ENCODE peak calls at places on chromosomes 6 and 20, in five cellular contexts. R is H9, U is H1, Z is mesenchymal stem cell, T is trophoblast cell. Y is an unnamed sample.

GRCh38 chr20:11344939-11345338 is 572.8 kb upstream of the BTBD3 start:
- DNase-seq in Z (no peak), U (no peak), T (no peak), R (no peak), Y (no peak)

GRCh38 chr20:19619904-19620430 is 138.1 kb upstream of the RIN2 start:
- DNase-seq in R (no peak), U (no peak), T (no peak), Z (no peak), Y (no peak)

GRCh38 chr6:83055366-83055964 is 10.2 kb downstream of the UBE3D start:
- DNase-seq in R (peak), T (peak), U (peak), Z (peak), Y (peak)

GRCh38 chr20:22796465-22797077 is 212.2 kb upstream of the FOXA2 start:
- DNase-seq in U (no peak), R (no peak), Z (peak), T (peak), Y (no peak)

GRCh38 chr6:57221936-57222683 is at the start of gene RAB23:
- DNase-seq in T (peak), R (peak), Z (peak), U (peak), Y (peak)

GRCh38 chr20:64053841-64054661 is 4.6 kb upstream of the SOX18 start:
- DNase-seq in T (no peak), R (peak), U (no peak), Z (peak), Y (no peak)

GRCh38 chr6:90298459-90299053 is 1.9 kb upstream of the BACH2 start:
- DNase-seq in Z (no peak), U (no peak), T (no peak), R (no peak), Y (no peak)

GRCh38 chr6:111880181-111880944 is 7.1 kb upstream of the FYN start:
- DNase-seq in U (no peak), Z (no peak), T (peak), R (no peak), Y (no peak)

GRCh38 chr20:10902174-10902573 is 228.4 kb upstream of the JAG1 start:
- DNase-seq in U (no peak), Z (no peak), R (no peak), T (no peak), Y (no peak)

GRCh38 chr6:55943329-55943728 is 67.9 kb upstream of the BMP5 start:
- DNase-seq in T (peak), Z (peak), R (no peak), U (no peak), Y (no peak)

GRCh38 chr6:93701526-93701925 is 282.2 kb upstream of the EPHA7 start:
- DNase-seq in T (no peak), R (no peak), Z (peak), U (no peak), Y (no peak)

GRCh38 chr20:13458860-13459451 is 179.8 kb downstream of the TASP1 start:
- DNase-seq in Z (peak), T (peak), R (no peak), U (no peak), Y (peak)

GRCh38 chr6:38803129-38803528 is 88.0 kb downstream of the DNAH8 start:
- DNase-seq in Z (no peak), T (no peak), R (no peak), U (no peak), Y (no peak)

GRCh38 chr6:129725341-129725740 is 15.4 kb upstream of the ARHGAP18 start:
- DNase-seq in U (no peak), R (no peak), Z (no peak), T (no peak), Y (no peak)

GRCh38 chr6:42113929-42114636 is 28.3 kb downstream of the C6orf132 start:
- DNase-seq in U (no peak), R (no peak), Z (peak), T (no peak), Y (no peak)

GRCh38 chr20:23153696-23154341 is 67.7 kb upstream of the CD93 start:
- DNase-seq in U (no peak), T (no peak), Z (no peak), R (peak), Y (no peak)

GRCh38 chr6:106377061-106377540 is 16.6 kb downstream of the CRYBG1 start:
- DNase-seq in Z (no peak), T (no peak), R (no peak), U (no peak), Y (no peak)

GRCh38 chr20:63957004-63957689 is 931 bp upstream of the UCKL1 start:
- DNase-seq in R (peak), Z (peak), T (peak), U (peak), Y (no peak)

GRCh38 chr20:51729771-51730170 is 38.4 kb downstream of the ATP9A start:
- DNase-seq in T (no peak), U (no peak), Z (no peak), R (no peak), Y (no peak)

GRCh38 chr6:54768542-54768941 is 78.0 kb upstream of the FAM83B start:
- DNase-seq in Z (no peak), U (no peak), R (no peak), T (no peak), Y (no peak)

GRCh38 chr6:106750146-106750900 is 120.9 kb downstream of the QRSL1 start:
- DNase-seq in R (no peak), T (peak), Z (no peak), U (no peak), Y (no peak)

GRCh38 chr6:128554302-128554701 is 33.9 kb upstream of the PTPRK start:
- DNase-seq in R (no peak), Z (no peak), U (no peak), T (no peak), Y (no peak)

GRCh38 chr6:142414462-142414861 is 112.7 kb downstream of the ADGRG6 start:
- DNase-seq in T (peak), U (no peak), R (no peak), Z (no peak), Y (no peak)

GRCh38 chr6:119052292-119052889 is 26.1 kb downstream of the FAM184A start:
- DNase-seq in Z (no peak), T (no peak), R (no peak), U (no peak), Y (no peak)

GRCh38 chr20:25508083-25508770 is 77.1 kb downstream of the NINL start:
- DNase-seq in T (no peak), R (no peak), U (no peak), Z (peak), Y (no peak)

GRCh38 chr6:144064402-144064830 is 31.0 kb downstream of the SF3B5 start:
- DNase-seq in Z (no peak), T (peak), U (peak), R (peak), Y (peak)

GRCh38 chr20:51184289-51184688 is 161.4 kb upstream of the KCNG1 start:
- DNase-seq in Z (no peak), R (no peak), T (peak), U (no peak), Y (no peak)

GRCh38 chr6:134480593-134480992 is 162.7 kb upstream of the SGK1 start:
- DNase-seq in T (no peak), Z (no peak), R (no peak), U (no peak), Y (no peak)

GRCh38 chr20:19021406-19022117 is 190.9 kb upstream of the SLC24A3 start:
- DNase-seq in Z (no peak), U (peak), R (no peak), T (no peak), Y (no peak)

DNA sequence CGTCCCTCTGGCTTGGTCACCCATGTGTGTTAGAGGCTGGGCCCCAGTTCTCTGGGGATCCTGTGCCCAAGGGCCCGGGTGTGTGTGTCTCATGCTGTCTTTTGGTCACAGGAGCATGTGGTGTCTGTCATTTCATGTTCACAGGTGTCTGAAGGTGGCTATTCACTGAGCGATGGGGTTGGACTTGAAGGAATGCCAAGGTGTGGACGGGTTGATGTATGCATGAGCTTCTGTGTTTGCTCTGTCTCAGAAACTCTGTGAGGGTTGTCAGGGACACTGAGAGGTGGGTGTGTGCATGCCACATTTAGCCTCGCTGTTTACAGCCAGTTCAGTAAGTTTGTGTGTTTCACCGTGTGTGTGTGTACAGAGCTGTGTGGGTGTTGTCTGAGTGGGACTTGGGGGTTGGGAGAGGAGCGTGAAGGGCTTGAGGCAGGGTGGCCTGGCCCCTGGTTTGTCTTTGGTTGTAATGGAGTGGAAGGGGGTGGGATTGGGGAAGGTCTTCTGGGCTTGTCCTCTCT is 1.2 kb downstream of the DDR1 start:
- DNase-seq in U (no peak), R (peak), T (peak), Z (peak), Y (peak)
- H3K9ac ChIP-seq in U (peak), R (peak), T (peak), Z (peak), Y (peak)

GRCh38 chr6:12008366-12009179 is 3.5 kb upstream of the HIVEP1 start:
- DNase-seq in U (peak), T (peak), R (peak), Z (peak), Y (peak)
- H3K23ac ChIP-seq in U (no peak), T (no peak), R (no peak), Z (no peak), Y (peak)

GRCh38 chr20:17786221-17786718 is 86.5 kb downstream of the BANF2 start:
- DNase-seq in T (no peak), R (no peak), U (no peak), Z (peak), Y (no peak)

GRCh38 chr20:17787816-17788215 is 88.0 kb downstream of the BANF2 start:
- DNase-seq in T (no peak), R (no peak), U (no peak), Z (no peak), Y (no peak)

GRCh38 chr20:17782768-17783167 is 83.0 kb downstream of the BANF2 start:
- DNase-seq in T (no peak), R (no peak), Z (no peak), U (no peak), Y (no peak)

GRCh38 chr20:17790308-17790707 is 90.5 kb downstream of the BANF2 start:
- DNase-seq in Z (no peak), U (no peak), R (no peak), T (no peak), Y (no peak)

GRCh38 chr20:17785007-17785406 is 85.2 kb downstream of the BANF2 start:
- DNase-seq in Z (no peak), T (no peak), U (no peak), R (no peak), Y (no peak)
- H2BK12ac ChIP-seq in Z (no peak), T (no peak), U (no peak), R (no peak), Y (no peak)

GRCh38 chr20:62645613-62646012 is 3.3 kb downstream of the SLCO4A1 start:
- DNase-seq in Z (no peak), U (no peak), T (no peak), R (no peak), Y (no peak)

GRCh38 chr20:62648318-62648995 is 6.2 kb downstream of the SLCO4A1 start:
- DNase-seq in T (no peak), U (no peak), R (no peak), Z (no peak), Y (no peak)

GRCh38 chr20:62647521-62648317 is 5.4 kb downstream of the SLCO4A1 start:
- DNase-seq in T (peak), Z (no peak), U (no peak), R (no peak), Y (no peak)

GRCh38 chr20:62644802-62645496 is 2.6 kb downstream of the SLCO4A1 start:
- DNase-seq in Z (no peak), U (no peak), T (peak), R (no peak), Y (no peak)

DNA sequence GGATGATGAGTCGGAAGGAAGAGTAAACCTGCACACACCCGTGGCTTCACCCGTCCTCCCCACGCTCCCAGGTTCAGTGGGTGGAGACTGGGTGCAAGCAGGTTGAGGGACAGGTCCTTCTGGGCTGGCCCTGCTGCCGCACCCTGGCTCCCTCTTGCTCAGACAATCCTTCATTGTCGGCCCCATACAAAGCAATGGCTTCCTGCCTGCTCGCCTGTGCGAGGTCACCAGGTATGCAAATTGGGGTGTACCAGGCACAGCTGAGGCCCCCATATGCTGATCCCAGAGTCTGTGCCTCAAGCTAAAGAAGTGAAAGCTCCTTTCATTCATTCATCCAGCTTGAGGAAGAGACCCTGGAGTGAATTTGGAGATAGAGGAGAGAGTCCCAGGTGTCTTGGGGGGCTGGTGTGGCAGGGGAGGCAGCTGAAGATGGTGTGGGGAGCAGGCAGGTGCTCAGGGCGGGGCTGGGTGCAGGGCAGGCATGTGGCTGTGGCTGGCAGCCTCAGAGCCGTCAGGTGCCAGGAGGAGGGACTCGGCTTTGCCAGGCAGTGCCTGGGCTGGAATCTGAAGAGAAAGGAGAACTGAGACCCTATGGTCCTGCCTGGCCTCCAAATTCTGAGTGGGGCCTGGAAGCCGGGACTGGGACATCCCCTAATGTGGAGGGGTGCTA is 4.7 kb downstream of the SLCO4A1 start:
- DNase-seq in R (no peak), Z (no peak), T (no peak), U (no peak), Y (no peak)
- H3K9ac ChIP-seq in R (no peak), Z (no peak), T (no peak), U (no peak), Y (no peak)

DNA sequence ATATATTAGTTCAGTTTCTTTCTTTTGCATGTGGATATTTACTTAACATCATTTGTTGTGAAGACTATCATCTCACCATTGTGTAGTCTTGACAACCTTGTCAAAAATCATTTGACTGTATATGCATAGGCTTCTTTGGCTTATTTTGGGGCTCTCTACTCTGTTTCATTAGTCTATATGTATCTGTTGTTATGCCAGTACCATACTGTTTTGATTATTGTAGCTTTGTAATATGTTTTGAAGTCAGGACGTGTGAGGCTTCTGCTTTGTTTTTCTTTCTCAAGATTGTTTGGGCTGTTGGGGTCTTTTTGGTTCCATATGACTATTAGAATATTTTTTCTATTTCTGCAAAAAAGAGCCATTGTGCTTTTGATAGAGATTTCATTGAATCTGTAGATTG is 288.2 kb upstream of the RNF217 start:
- DNase-seq in R (no peak), T (no peak), U (no peak), Z (no peak), Y (no peak)
- H3K23ac ChIP-seq in R (no peak), T (no peak), U (no peak), Z (no peak), Y (no peak)

DNA sequence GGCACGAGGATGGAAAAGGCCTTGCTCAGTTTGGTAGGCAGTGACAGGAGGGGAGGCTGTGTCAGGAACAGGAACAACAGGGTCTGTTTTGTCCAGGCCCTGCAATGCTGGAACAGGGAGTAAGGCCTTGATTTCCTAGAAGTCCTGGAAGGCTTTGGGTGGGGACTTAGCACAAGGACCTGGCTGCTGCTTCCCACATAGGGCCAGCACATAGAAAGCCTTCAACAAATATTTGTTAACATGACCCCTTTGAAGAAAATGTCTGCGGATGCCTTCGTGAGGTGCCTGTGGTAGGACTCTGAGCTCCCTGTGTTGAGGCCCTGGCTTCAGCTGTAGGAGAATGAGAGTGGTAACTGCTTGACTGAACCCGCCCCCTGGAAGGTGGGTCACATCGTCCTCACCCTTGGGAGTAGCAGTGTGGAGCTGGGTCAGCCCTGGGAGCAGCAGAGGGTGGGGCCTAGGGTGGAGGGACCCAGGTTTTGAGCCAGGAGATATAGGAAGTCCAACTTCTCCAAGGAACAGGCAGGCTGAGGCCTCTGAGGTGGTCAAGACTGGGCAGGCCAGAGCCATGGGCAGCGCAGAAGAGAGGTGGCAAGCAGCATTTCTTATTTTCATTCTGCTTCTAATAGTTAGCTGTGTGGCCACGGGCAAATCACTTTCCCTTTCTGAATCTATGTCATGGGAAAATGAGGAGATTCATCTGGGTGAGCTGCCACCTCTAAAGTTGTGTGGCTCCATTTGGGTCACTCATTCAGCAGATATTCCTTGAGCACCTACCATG is 50.0 kb downstream of the CNBD2 start:
- DNase-seq in Z (no peak), U (no peak), R (no peak), T (no peak), Y (no peak)
- H2BK12ac ChIP-seq in Z (no peak), U (peak), R (peak), T (no peak), Y (peak)

DNA sequence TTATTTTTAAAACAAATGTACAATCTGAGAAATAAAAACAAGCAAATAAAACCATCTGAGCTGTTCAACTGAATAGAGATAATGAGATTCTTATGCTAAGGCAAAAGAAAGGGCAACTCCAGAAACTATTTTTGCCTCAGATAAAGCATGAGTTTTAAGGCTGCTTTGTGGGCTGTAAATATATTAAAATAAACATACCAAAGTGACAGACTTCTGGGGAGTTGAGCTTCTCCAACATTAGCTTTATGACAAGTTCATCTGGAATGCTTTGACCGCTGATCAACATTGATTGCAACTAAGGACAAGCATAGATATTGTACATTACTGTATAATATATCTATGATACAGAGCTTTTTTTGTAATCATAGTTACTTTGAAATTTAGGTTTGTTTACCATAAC is 19.3 kb downstream of the AK9 start:
- DNase-seq in Z (peak), T (no peak), R (no peak), U (no peak), Y (no peak)
- H3K9ac ChIP-seq in Z (no peak), T (no peak), R (no peak), U (no peak), Y (no peak)

GRCh38 chr6:158010591-158011477 is 29.2 kb downstream of the SYNJ2 start:
- DNase-seq in U (no peak), R (no peak), T (no peak), Z (no peak), Y (no peak)
- H3K23ac ChIP-seq in U (no peak), R (no peak), T (no peak), Z (no peak), Y (no peak)

GRCh38 chr6:70379473-70380013 is 33.8 kb upstream of the FAM135A start:
- DNase-seq in T (no peak), Z (no peak), R (no peak), U (no peak), Y (no peak)

GRCh38 chr6:70375166-70375565 is 38.1 kb upstream of the FAM135A start:
- DNase-seq in T (peak), U (no peak), Z (peak), R (no peak), Y (no peak)

GRCh38 chr6:70377372-70377771 is 35.9 kb upstream of the FAM135A start:
- DNase-seq in T (peak), U (no peak), Z (no peak), R (no peak), Y (no peak)

GRCh38 chr6:70376628-70377027 is 36.7 kb upstream of the FAM135A start:
- DNase-seq in Z (no peak), U (no peak), R (no peak), T (no peak), Y (no peak)

DNA sequence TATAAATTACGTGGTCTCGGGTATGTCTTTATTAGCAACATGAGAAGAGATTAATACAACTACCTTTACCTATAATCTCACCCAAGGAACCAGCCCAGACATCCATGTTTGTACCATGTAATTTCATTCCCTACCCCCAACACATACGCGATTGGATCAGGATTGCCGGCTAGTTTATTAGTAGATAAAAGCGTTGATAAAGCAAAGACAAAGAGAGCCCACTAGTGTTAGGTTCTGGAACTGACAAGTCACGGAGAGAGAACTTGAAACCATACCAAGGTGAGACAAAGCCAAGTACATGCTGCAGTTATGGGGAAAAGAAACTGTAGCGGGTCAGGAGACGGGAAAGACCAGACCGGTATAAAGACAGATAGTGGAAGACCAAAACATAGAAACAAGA is 37.4 kb upstream of the FAM135A start:
- DNase-seq in U (peak), Z (no peak), T (peak), R (peak), Y (no peak)
- H2BK12ac ChIP-seq in U (no peak), Z (no peak), T (no peak), R (no peak), Y (no peak)